ENCODE peak calls at places on chromosomes 5 and 9, in eight cellular contexts. One of them, this sample, is unnamed.

GRCh38 chr5:158364367-158364766 is 505.4 kb upstream of the CLINT1 start:
- DNase-seq in lower leg skin: no peak
- DNase-seq in AG04450: no peak
- DNase-seq in lower lobe of right lung: no peak
- DNase-seq in upper lobe of left lung: no peak
- DNase-seq in Panc1: no peak
- DNase-seq in fibroblast of mammary gland: no peak
- DNase-seq in left lung: no peak
- DNase-seq in this sample: no peak

GRCh38 chr9:8677725-8678124 is 878.1 kb upstream of the DMAC1 start:
- DNase-seq in lower leg skin: no peak
- DNase-seq in AG04450: no peak
- DNase-seq in lower lobe of right lung: no peak
- DNase-seq in upper lobe of left lung: no peak
- DNase-seq in Panc1: no peak
- DNase-seq in fibroblast of mammary gland: no peak
- DNase-seq in left lung: no peak
- DNase-seq in this sample: no peak

GRCh38 chr9:96109718-96110351 is 192.1 kb downstream of the HSD17B3 start:
- DNase-seq in lower leg skin: no peak
- DNase-seq in AG04450: no peak
- DNase-seq in lower lobe of right lung: no peak
- DNase-seq in upper lobe of left lung: no peak
- DNase-seq in Panc1: no peak
- DNase-seq in fibroblast of mammary gland: peak
- DNase-seq in left lung: no peak
- DNase-seq in this sample: no peak

GRCh38 chr5:43556857-43557593 is at the start of gene PAIP1:
- DNase-seq in lower leg skin: peak
- DNase-seq in AG04450: peak
- DNase-seq in lower lobe of right lung: peak
- DNase-seq in upper lobe of left lung: peak
- DNase-seq in Panc1: no peak
- DNase-seq in fibroblast of mammary gland: peak
- DNase-seq in left lung: peak
- DNase-seq in this sample: peak

GRCh38 chr5:38433160-38433861 is 123.1 kb downstream of the LIFR start:
- DNase-seq in lower leg skin: peak
- DNase-seq in AG04450: peak
- DNase-seq in lower lobe of right lung: no peak
- DNase-seq in upper lobe of left lung: no peak
- DNase-seq in Panc1: no peak
- DNase-seq in fibroblast of mammary gland: peak
- DNase-seq in left lung: no peak
- DNase-seq in this sample: no peak

GRCh38 chr5:107665036-107665435 is 5.7 kb downstream of the EFNA5 start:
- DNase-seq in lower leg skin: no peak
- DNase-seq in AG04450: no peak
- DNase-seq in lower lobe of right lung: no peak
- DNase-seq in upper lobe of left lung: no peak
- DNase-seq in Panc1: no peak
- DNase-seq in fibroblast of mammary gland: no peak
- DNase-seq in left lung: no peak
- DNase-seq in this sample: no peak

GRCh38 chr5:132376694-132377641 is 7.5 kb downstream of the SLC22A5 start:
- DNase-seq in lower leg skin: peak
- DNase-seq in AG04450: no peak
- DNase-seq in lower lobe of right lung: no peak
- DNase-seq in upper lobe of left lung: no peak
- DNase-seq in Panc1: no peak
- DNase-seq in fibroblast of mammary gland: no peak
- DNase-seq in left lung: no peak
- DNase-seq in this sample: no peak

GRCh38 chr5:92885950-92886349 is 695.1 kb downstream of the NR2F1-AS1 start:
- DNase-seq in lower leg skin: no peak
- DNase-seq in AG04450: no peak
- DNase-seq in lower lobe of right lung: no peak
- DNase-seq in upper lobe of left lung: no peak
- DNase-seq in Panc1: no peak
- DNase-seq in fibroblast of mammary gland: no peak
- DNase-seq in left lung: no peak
- DNase-seq in this sample: no peak

GRCh38 chr9:92278117-92278516 is 15.4 kb downstream of the IARS1 start:
- DNase-seq in lower leg skin: no peak
- DNase-seq in AG04450: no peak
- DNase-seq in lower lobe of right lung: no peak
- DNase-seq in upper lobe of left lung: no peak
- DNase-seq in Panc1: no peak
- DNase-seq in fibroblast of mammary gland: peak
- DNase-seq in left lung: no peak
- DNase-seq in this sample: no peak

GRCh38 chr5:129664336-129664937 is 83.5 kb upstream of the MINAR2 start:
- DNase-seq in lower leg skin: no peak
- DNase-seq in AG04450: peak
- DNase-seq in lower lobe of right lung: no peak
- DNase-seq in upper lobe of left lung: no peak
- DNase-seq in Panc1: peak
- DNase-seq in fibroblast of mammary gland: peak
- DNase-seq in left lung: no peak
- DNase-seq in this sample: peak

GRCh38 chr5:108379722-108380530 is 2.0 kb downstream of the FBXL17 start:
- DNase-seq in lower leg skin: no peak
- DNase-seq in AG04450: no peak
- DNase-seq in lower lobe of right lung: no peak
- DNase-seq in upper lobe of left lung: no peak
- DNase-seq in Panc1: no peak
- DNase-seq in fibroblast of mammary gland: peak
- DNase-seq in left lung: no peak
- DNase-seq in this sample: no peak

GRCh38 chr5:132764671-132765070 is 12.4 kb downstream of the SEPTIN8 start:
- DNase-seq in lower leg skin: peak
- DNase-seq in AG04450: no peak
- DNase-seq in lower lobe of right lung: no peak
- DNase-seq in upper lobe of left lung: no peak
- DNase-seq in Panc1: no peak
- DNase-seq in fibroblast of mammary gland: no peak
- DNase-seq in left lung: no peak
- DNase-seq in this sample: no peak

GRCh38 chr5:133653602-133653995 is 41.3 kb upstream of the FSTL4 start:
- DNase-seq in lower leg skin: no peak
- DNase-seq in AG04450: no peak
- DNase-seq in lower lobe of right lung: no peak
- DNase-seq in upper lobe of left lung: no peak
- DNase-seq in Panc1: no peak
- DNase-seq in fibroblast of mammary gland: no peak
- DNase-seq in left lung: no peak
- DNase-seq in this sample: no peak

GRCh38 chr5:133969654-133970324 is 1.4 kb upstream of the C5orf15 start:
- DNase-seq in lower leg skin: no peak
- DNase-seq in AG04450: no peak
- DNase-seq in lower lobe of right lung: no peak
- DNase-seq in upper lobe of left lung: no peak
- DNase-seq in Panc1: no peak
- DNase-seq in fibroblast of mammary gland: no peak
- DNase-seq in left lung: no peak
- DNase-seq in this sample: no peak

GRCh38 chr5:16994576-16994975 is 58.5 kb upstream of the MYO10 start:
- DNase-seq in lower leg skin: no peak
- DNase-seq in AG04450: no peak
- DNase-seq in lower lobe of right lung: no peak
- DNase-seq in upper lobe of left lung: no peak
- DNase-seq in Panc1: no peak
- DNase-seq in fibroblast of mammary gland: no peak
- DNase-seq in left lung: no peak
- DNase-seq in this sample: no peak

GRCh38 chr5:62432618-62433064 is 20.1 kb downstream of the IPO11 start:
- DNase-seq in lower leg skin: no peak
- DNase-seq in AG04450: no peak
- DNase-seq in lower lobe of right lung: no peak
- DNase-seq in upper lobe of left lung: no peak
- DNase-seq in Panc1: no peak
- DNase-seq in fibroblast of mammary gland: peak
- DNase-seq in left lung: no peak
- DNase-seq in this sample: no peak

GRCh38 chr9:133854785-133855184 is 116.6 kb upstream of the SARDH start:
- DNase-seq in lower leg skin: no peak
- DNase-seq in AG04450: no peak
- DNase-seq in lower lobe of right lung: no peak
- DNase-seq in upper lobe of left lung: no peak
- DNase-seq in Panc1: no peak
- DNase-seq in fibroblast of mammary gland: no peak
- DNase-seq in left lung: no peak
- DNase-seq in this sample: no peak

GRCh38 chr5:32687167-32687831 is 23.8 kb upstream of the NPR3 start:
- DNase-seq in lower leg skin: no peak
- DNase-seq in AG04450: no peak
- DNase-seq in lower lobe of right lung: no peak
- DNase-seq in upper lobe of left lung: no peak
- DNase-seq in Panc1: no peak
- DNase-seq in fibroblast of mammary gland: peak
- DNase-seq in left lung: no peak
- DNase-seq in this sample: no peak

GRCh38 chr5:32684261-32684660 is 26.9 kb upstream of the NPR3 start:
- DNase-seq in lower leg skin: no peak
- DNase-seq in AG04450: no peak
- DNase-seq in lower lobe of right lung: no peak
- DNase-seq in upper lobe of left lung: no peak
- DNase-seq in Panc1: no peak
- DNase-seq in fibroblast of mammary gland: no peak
- DNase-seq in left lung: no peak
- DNase-seq in this sample: no peak

GRCh38 chr5:32692066-32692746 is 18.9 kb upstream of the NPR3 start:
- DNase-seq in lower leg skin: no peak
- DNase-seq in AG04450: no peak
- DNase-seq in lower lobe of right lung: no peak
- DNase-seq in upper lobe of left lung: no peak
- DNase-seq in Panc1: no peak
- DNase-seq in fibroblast of mammary gland: peak
- DNase-seq in left lung: no peak
- DNase-seq in this sample: no peak

GRCh38 chr5:32690153-32690552 is 21.0 kb upstream of the NPR3 start:
- DNase-seq in lower leg skin: no peak
- DNase-seq in AG04450: no peak
- DNase-seq in lower lobe of right lung: no peak
- DNase-seq in upper lobe of left lung: no peak
- DNase-seq in Panc1: no peak
- DNase-seq in fibroblast of mammary gland: peak
- DNase-seq in left lung: no peak
- DNase-seq in this sample: no peak
- TF ChIP-seq CTCF in lower leg skin: no peak
- TF ChIP-seq CTCF in AG04450: peak
- TF ChIP-seq CTCF in lower lobe of right lung: no peak
- TF ChIP-seq CTCF in upper lobe of left lung: no peak
- TF ChIP-seq CTCF in Panc1: peak
- TF ChIP-seq CTCF in fibroblast of mammary gland: peak
- TF ChIP-seq CTCF in left lung: no peak
- TF ChIP-seq CTCF in this sample: no peak

GRCh38 chr9:84711398-84711777 is 41.9 kb downstream of the NTRK2 start:
- DNase-seq in lower leg skin: no peak
- DNase-seq in AG04450: no peak
- DNase-seq in lower lobe of right lung: no peak
- DNase-seq in upper lobe of left lung: no peak
- DNase-seq in Panc1: no peak
- DNase-seq in fibroblast of mammary gland: no peak
- DNase-seq in left lung: no peak
- DNase-seq in this sample: no peak

GRCh38 chr9:84710701-84711397 is 41.3 kb downstream of the NTRK2 start:
- DNase-seq in lower leg skin: no peak
- DNase-seq in AG04450: no peak
- DNase-seq in lower lobe of right lung: no peak
- DNase-seq in upper lobe of left lung: no peak
- DNase-seq in Panc1: no peak
- DNase-seq in fibroblast of mammary gland: no peak
- DNase-seq in left lung: no peak
- DNase-seq in this sample: no peak

GRCh38 chr9:84705128-84705527 is 35.6 kb downstream of the NTRK2 start:
- DNase-seq in lower leg skin: no peak
- DNase-seq in AG04450: no peak
- DNase-seq in lower lobe of right lung: no peak
- DNase-seq in upper lobe of left lung: no peak
- DNase-seq in Panc1: no peak
- DNase-seq in fibroblast of mammary gland: no peak
- DNase-seq in left lung: no peak
- DNase-seq in this sample: no peak

GRCh38 chr9:84711936-84712335 is 42.4 kb downstream of the NTRK2 start:
- DNase-seq in lower leg skin: peak
- DNase-seq in AG04450: no peak
- DNase-seq in lower lobe of right lung: no peak
- DNase-seq in upper lobe of left lung: no peak
- DNase-seq in Panc1: no peak
- DNase-seq in fibroblast of mammary gland: peak
- DNase-seq in left lung: no peak
- DNase-seq in this sample: peak

GRCh38 chr9:84708400-84708799 is 38.9 kb downstream of the NTRK2 start:
- DNase-seq in lower leg skin: no peak
- DNase-seq in AG04450: no peak
- DNase-seq in lower lobe of right lung: no peak
- DNase-seq in upper lobe of left lung: no peak
- DNase-seq in Panc1: no peak
- DNase-seq in fibroblast of mammary gland: no peak
- DNase-seq in left lung: no peak
- DNase-seq in this sample: no peak
- H3K4me3 ChIP-seq in lower leg skin: no peak
- H3K4me3 ChIP-seq in AG04450: no peak
- H3K4me3 ChIP-seq in lower lobe of right lung: no peak
- H3K4me3 ChIP-seq in upper lobe of left lung: no peak
- H3K4me3 ChIP-seq in Panc1: no peak
- H3K4me3 ChIP-seq in fibroblast of mammary gland: no peak
- H3K4me3 ChIP-seq in left lung: no peak
- H3K4me3 ChIP-seq in this sample: no peak

GRCh38 chr5:153425914-153426313 is 64.6 kb upstream of the GRIA1 start:
- DNase-seq in lower leg skin: no peak
- DNase-seq in AG04450: no peak
- DNase-seq in lower lobe of right lung: no peak
- DNase-seq in upper lobe of left lung: no peak
- DNase-seq in Panc1: no peak
- DNase-seq in fibroblast of mammary gland: peak
- DNase-seq in left lung: no peak
- DNase-seq in this sample: peak
- TF ChIP-seq CTCF in lower leg skin: no peak
- TF ChIP-seq CTCF in AG04450: no peak
- TF ChIP-seq CTCF in lower lobe of right lung: no peak
- TF ChIP-seq CTCF in upper lobe of left lung: no peak
- TF ChIP-seq CTCF in Panc1: peak
- TF ChIP-seq CTCF in fibroblast of mammary gland: peak
- TF ChIP-seq CTCF in left lung: no peak
- TF ChIP-seq CTCF in this sample: no peak

DNA sequence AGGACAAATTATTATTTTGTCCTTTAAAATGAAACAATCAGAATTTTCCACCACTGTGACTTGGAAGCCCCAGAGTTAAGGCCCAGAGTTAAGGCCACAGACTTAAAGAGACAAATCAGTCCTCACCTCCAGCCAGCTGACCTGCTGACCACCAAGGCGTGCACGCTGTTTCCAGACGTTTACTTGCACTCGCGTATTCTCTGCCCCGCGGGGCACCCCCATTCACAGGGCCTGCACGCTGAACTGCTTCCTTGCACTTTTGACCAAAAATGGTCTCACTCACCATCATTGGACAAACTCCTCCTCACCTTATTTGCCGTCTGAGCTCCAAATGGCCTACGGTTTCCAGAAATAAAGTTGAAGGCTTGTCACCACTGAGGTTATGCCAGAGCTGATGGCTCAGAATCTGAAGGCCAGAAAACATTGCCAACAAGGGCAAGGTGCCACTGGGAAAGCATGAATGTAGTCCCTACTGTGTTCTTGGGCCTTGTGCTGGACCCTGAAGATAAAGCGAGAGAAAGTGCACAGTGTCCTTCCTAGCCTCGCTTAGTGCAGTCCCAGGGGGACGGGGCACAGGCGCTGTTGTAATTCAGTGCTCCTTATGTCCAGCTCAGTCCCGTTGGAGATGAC is 84.3 kb downstream of the NDFIP1 start:
- DNase-seq in lower leg skin: no peak
- DNase-seq in AG04450: no peak
- DNase-seq in lower lobe of right lung: no peak
- DNase-seq in upper lobe of left lung: no peak
- DNase-seq in Panc1: no peak
- DNase-seq in fibroblast of mammary gland: no peak
- DNase-seq in left lung: no peak
- DNase-seq in this sample: no peak
- H3K4me3 ChIP-seq in lower leg skin: no peak
- H3K4me3 ChIP-seq in AG04450: no peak
- H3K4me3 ChIP-seq in lower lobe of right lung: no peak
- H3K4me3 ChIP-seq in upper lobe of left lung: no peak
- H3K4me3 ChIP-seq in Panc1: no peak
- H3K4me3 ChIP-seq in fibroblast of mammary gland: no peak
- H3K4me3 ChIP-seq in left lung: no peak
- H3K4me3 ChIP-seq in this sample: no peak